ENCODE peak calls at places on chromosomes 5 and 9, in seven cellular contexts. G is ACHN; P is foreskin fibroblast; Z is epithelial cell of proximal tubule; U is activated CD8-positive, alpha-beta T cell treated with anti-CD3 and anti-CD28 coated beads for 36 hours; F is stimulated activated naive CD8-positive, alpha-beta T cell treated with anti-CD3 and anti-CD28 coated beads, Interleukin-15, amount 100 ng/mL, for 72 hours; A is EH. X is an unnamed sample.

GRCh38 chr9:112858625-112859147 is 32.0 kb downstream of the SLC46A2 start:
- DNase-seq in A (no peak), F (no peak), Z (no peak), P (no peak), G (no peak), U (no peak), X (peak)

GRCh38 chr9:18071651-18072060 is 402.3 kb upstream of the ADAMTSL1 start:
- DNase-seq in A (peak), Z (no peak), F (no peak), P (peak), G (no peak), U (no peak), X (no peak)

GRCh38 chr5:119323630-119324000 is 32.2 kb upstream of the TNFAIP8 start:
- DNase-seq in P (peak), U (no peak), F (no peak), A (peak), Z (no peak), G (peak), X (no peak)

GRCh38 chr9:100426532-100427365 is at the start of gene MSANTD3:
- DNase-seq in P (peak), Z (no peak), G (peak), A (peak), U (peak), F (peak), X (peak)

GRCh38 chr9:101629624-101630023 is 34.9 kb upstream of the PPP3R2 start:
- DNase-seq in Z (no peak), G (no peak), A (no peak), U (no peak), P (no peak), F (no peak), X (peak)

GRCh38 chr9:80867731-80868130 is 821.6 kb downstream of the TLE1 start:
- DNase-seq in U (no peak), P (peak), F (no peak), Z (no peak), A (peak), G (no peak), X (no peak)

GRCh38 chr5:137649228-137649890 is 86.5 kb downstream of the KLHL3 start:
- DNase-seq in F (no peak), U (no peak), Z (no peak), G (no peak), A (peak), P (peak), X (no peak)

GRCh38 chr5:167049043-167049663 is 1242.3 kb upstream of the WWC1 start:
- DNase-seq in U (peak), A (no peak), Z (peak), G (peak), F (no peak), P (no peak), X (peak)

GRCh38 chr9:134253596-134254205 is 72.6 kb upstream of the RXRA start:
- DNase-seq in G (no peak), F (no peak), P (peak), A (peak), U (no peak), Z (no peak), X (no peak)

GRCh38 chr9:130997925-130998595 is 10.9 kb upstream of the LAMC3 start:
- DNase-seq in F (peak), U (peak), G (peak), Z (no peak), P (no peak), A (peak), X (peak)

GRCh38 chr5:5140051-5141010 is at the start of gene ADAMTS16:
- DNase-seq in P (no peak), Z (no peak), F (no peak), A (no peak), G (no peak), U (no peak), X (no peak)

GRCh38 chr9:36154213-36154952 is 14.8 kb upstream of the CCIN start:
- DNase-seq in G (no peak), U (no peak), P (peak), F (no peak), A (peak), Z (peak), X (peak)

GRCh38 chr5:104573979-104574709 is 1011.6 kb upstream of the NUDT12 start:
- DNase-seq in U (no peak), F (no peak), A (no peak), P (no peak), Z (no peak), G (no peak), X (no peak)

GRCh38 chr9:37914701-37915358 is 10.9 kb upstream of the SLC25A51 start:
- DNase-seq in G (no peak), A (no peak), Z (no peak), F (no peak), U (no peak), P (no peak), X (no peak)

GRCh38 chr9:133050781-133051180 is 11.0 kb upstream of the CEL start:
- DNase-seq in G (no peak), A (no peak), P (no peak), Z (no peak), F (no peak), U (no peak), X (no peak)

GRCh38 chr9:83233647-83234046 is 170.7 kb upstream of the RASEF start:
- DNase-seq in A (no peak), F (no peak), U (no peak), P (no peak), Z (no peak), G (no peak), X (no peak)

GRCh38 chr5:124133406-124133805 is 613.0 kb downstream of the ZNF608 start:
- DNase-seq in G (no peak), U (no peak), A (no peak), F (no peak), P (no peak), Z (no peak), X (no peak)

GRCh38 chr5:102306121-102306520 is 10.0 kb upstream of the SLCO4C1 start:
- DNase-seq in Z (no peak), A (no peak), P (no peak), F (no peak), G (no peak), U (no peak), X (no peak)

GRCh38 chr5:55868846-55869245 is 17.7 kb downstream of the IL31RA start:
- DNase-seq in G (peak), Z (peak), A (peak), P (peak), U (peak), F (no peak), X (peak)

GRCh38 chr5:112006721-112007120 is 249.7 kb upstream of the NREP start:
- DNase-seq in G (no peak), U (no peak), F (no peak), P (peak), A (peak), Z (no peak), X (no peak)

GRCh38 chr5:36877667-36878420 is 1.3 kb downstream of the NIPBL start:
- DNase-seq in P (peak), Z (no peak), G (peak), A (peak), U (peak), F (peak), X (peak)

GRCh38 chr5:111901303-111901702 is 144.3 kb upstream of the NREP start:
- DNase-seq in A (no peak), U (no peak), P (no peak), Z (no peak), F (no peak), G (no peak), X (peak)

GRCh38 chr9:133604214-133604613 is 5.0 kb downstream of the FAM163B start:
- DNase-seq in G (no peak), P (no peak), A (no peak), Z (no peak), U (peak), F (peak), X (peak)

GRCh38 chr9:91420471-91421021 is 3.1 kb downstream of the NFIL3 start:
- DNase-seq in P (no peak), U (no peak), F (no peak), A (peak), G (no peak), Z (no peak), X (no peak)

X was measured in NB4.